ENCODE peak calls at places on chromosomes 13 and 19, in nine cellular contexts. N is omental fat pad; D is GM12865; T is CD8-positive, alpha-beta T cell; B is pancreas; O is nephron progenitor cell; X is transverse colon; W is heart right ventricle; K is mesothelial cell of epicardium. U is an unnamed sample.

GRCh38 chr19:31701146-31701545 is 351.9 kb upstream of the TSHZ3 start:
- DNase-seq in X (no peak), O (no peak), T (no peak), W (no peak), N (no peak), D (no peak), K (no peak), B (no peak), U (no peak)

GRCh38 chr13:64054306-64054705 is 2638.7 kb upstream of the PCDH20 start:
- DNase-seq in T (no peak), X (no peak), W (no peak), N (no peak), D (no peak), O (no peak), K (no peak), B (no peak), U (no peak)

GRCh38 chr13:33402975-33403374 is 117.4 kb upstream of the STARD13 start:
- DNase-seq in W (no peak), B (no peak), X (no peak), N (no peak), D (no peak), K (no peak), O (no peak), T (no peak), U (no peak)

GRCh38 chr19:54481326-54481930 is 8.3 kb upstream of the CDC42EP5 start:
- DNase-seq in X (no peak), O (peak; percentile 81), W (no peak), N (no peak), D (peak; percentile 66), K (peak; percentile 74), B (no peak), T (peak; percentile 26), U (no peak)

GRCh38 chr13:99086149-99086868 is 108.4 kb upstream of the DOCK9 start:
- DNase-seq in D (peak; percentile 62), X (peak; percentile 60), K (peak; percentile 67), T (peak; percentile 60), B (peak; percentile 44), W (peak; percentile 58), N (no peak), O (peak; percentile 70), U (no peak)

GRCh38 chr13:80166352-80166751 is 174.6 kb downstream of the SPRY2 start:
- DNase-seq in O (no peak), W (no peak), N (no peak), B (no peak), K (no peak), X (no peak), D (no peak), T (no peak), U (no peak)

GRCh38 chr19:46040952-46041500 is at the start of gene IGFL4:
- DNase-seq in T (no peak), W (no peak), B (no peak), N (no peak), X (no peak), D (no peak), K (no peak), O (no peak), U (no peak)

GRCh38 chr19:50325310-50326100 is 3.7 kb downstream of the KCNC3 start:
- DNase-seq in K (peak; percentile 92), O (peak; percentile 94), N (no peak), W (peak; percentile 73), X (peak; percentile 62), T (peak; percentile 52), D (peak; percentile 85), B (peak; percentile 59), U (peak; percentile 93)

GRCh38 chr19:5623397-5624153 is 692 bp downstream of the SAFB start:
- DNase-seq in W (peak; percentile 25), K (peak; percentile 40), N (no peak), D (peak; percentile 17), X (peak; percentile 21), O (no peak), T (no peak), B (peak; percentile 29), U (no peak)

GRCh38 chr13:51221674-51222509 is at the start of gene FAM124A:
- DNase-seq in K (peak; percentile 71), N (no peak), W (peak; percentile 66), O (peak; percentile 80), T (no peak), D (peak; percentile 46), B (peak; percentile 30), X (peak; percentile 53), U (peak; percentile 80)

GRCh38 chr19:10846500-10847202 is 1.6 kb upstream of the C19orf38 start:
- DNase-seq in O (no peak), N (no peak), K (no peak), X (no peak), T (no peak), D (no peak), W (no peak), B (no peak), U (no peak)

GRCh38 chr13:30186644-30187431 is 120.5 kb downstream of the KATNAL1 start:
- DNase-seq in X (no peak), B (no peak), T (no peak), N (no peak), D (no peak), W (no peak), O (no peak), K (no peak), U (no peak)

GRCh38 chr13:27847669-27848068 is 55.4 kb downstream of the GSX1 start:
- DNase-seq in W (no peak), K (no peak), B (no peak), T (no peak), O (no peak), N (no peak), X (no peak), D (no peak), U (no peak)

GRCh38 chr13:77521595-77522367 is 13.7 kb upstream of the SCEL start:
- DNase-seq in W (no peak), O (no peak), D (no peak), K (no peak), N (no peak), B (no peak), T (no peak), X (no peak), U (no peak)

GRCh38 chr13:28819046-28819747 is 942 bp upstream of the MTUS2 start:
- DNase-seq in D (no peak), W (no peak), N (no peak), O (no peak), X (no peak), B (peak; percentile 25), T (no peak), K (no peak), U (no peak)

GRCh38 chr19:28883241-28883693 is 329.7 kb downstream of the UQCRFS1 start:
- DNase-seq in X (no peak), B (peak; percentile 19), T (no peak), O (no peak), K (no peak), W (peak; percentile 23), N (no peak), D (no peak), U (no peak)

GRCh38 chr13:41827507-41828213 is 133.2 kb downstream of the VWA8 start:
- DNase-seq in B (no peak), W (no peak), K (no peak), O (no peak), N (no peak), X (no peak), D (no peak), T (no peak), U (no peak)

GRCh38 chr13:76696370-76696769 is 189.8 kb downstream of the KCTD12 start:
- DNase-seq in B (no peak), K (no peak), W (no peak), T (no peak), X (no peak), N (no peak), D (no peak), O (no peak), U (no peak)

GRCh38 chr13:95797016-95797415 is 120.1 kb downstream of the DNAJC3 start:
- DNase-seq in T (no peak), X (no peak), K (no peak), N (no peak), W (no peak), B (no peak), O (no peak), D (no peak), U (no peak)

GRCh38 chr19:33054623-33055022 is 10.1 kb downstream of the RHPN2 start:
- DNase-seq in O (no peak), D (no peak), T (no peak), X (peak; percentile 94), K (no peak), N (no peak), B (peak; percentile 58), W (no peak), U (no peak)

GRCh38 chr13:26656919-26657318 is 99.4 kb downstream of the WASF3 start:
- DNase-seq in B (no peak), O (no peak), K (no peak), D (peak; percentile 18), X (no peak), W (no peak), T (no peak), N (no peak), U (no peak)
- TF ChIP-seq CTCF in B (no peak), O (no peak), K (no peak), D (no peak), X (peak; percentile 8), W (no peak), T (no peak), N (no peak), U (peak; percentile 43)

GRCh38 chr19:2944775-2945574 is at the start of gene ZNF77:
- DNase-seq in D (peak; percentile 98), T (peak; percentile 97), K (peak; percentile 98), B (peak; percentile 99), O (peak; percentile 98), W (peak; percentile 97), X (peak; percentile 99), N (peak; percentile 99), U (peak; percentile 98)
- TF ChIP-seq CTCF in D (no peak), T (no peak), K (no peak), B (peak; percentile 21), O (no peak), W (no peak), X (no peak), N (no peak), U (peak; percentile 50)

GRCh38 chr19:58047672-58048071 is 11.4 kb upstream of the ZNF135 start:
- DNase-seq in X (no peak), K (no peak), B (no peak), N (no peak), T (no peak), O (no peak), D (no peak), W (no peak), U (no peak)
- TF ChIP-seq CTCF in X (no peak), K (no peak), B (no peak), N (no peak), T (no peak), O (no peak), D (no peak), W (no peak), U (no peak)

DNA sequence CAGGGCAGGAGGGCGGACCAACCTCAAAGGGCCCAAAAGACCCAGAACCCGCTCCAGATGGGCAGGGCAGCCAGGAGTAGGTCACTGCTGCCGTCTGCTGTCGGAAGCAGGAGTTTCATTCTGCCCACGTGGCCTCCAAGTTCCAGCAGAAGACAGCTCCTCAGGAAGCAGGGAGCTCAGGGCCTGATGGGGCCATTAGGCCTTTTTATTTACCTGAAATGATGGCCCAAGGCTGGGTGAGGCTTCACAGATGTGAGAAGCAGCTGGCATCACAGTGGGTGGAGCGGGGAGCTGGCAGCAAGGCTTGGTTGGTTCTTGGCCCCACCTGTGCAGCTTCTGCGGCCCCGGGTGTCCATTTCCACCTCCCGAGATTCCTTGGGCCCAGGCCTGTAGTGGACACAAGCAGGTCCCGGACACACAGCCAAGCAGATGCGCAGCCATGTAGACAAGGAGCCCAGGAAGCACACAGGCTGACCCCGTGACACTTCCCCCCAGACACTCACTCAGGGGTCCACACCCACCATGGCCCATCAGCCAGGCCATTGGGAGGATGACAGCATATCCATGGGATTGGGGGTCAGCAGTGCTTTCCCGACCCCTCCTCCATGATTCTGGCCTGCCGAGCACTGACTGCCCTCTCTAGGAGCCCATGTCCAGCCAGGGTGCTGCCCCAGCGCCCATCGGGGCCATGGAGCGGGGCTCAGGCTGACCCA is 26.4 kb downstream of the C13orf46 start:
- DNase-seq in D (no peak), N (no peak), O (no peak), K (no peak), T (no peak), X (peak; percentile 65), W (no peak), B (no peak), U (no peak)
- TF ChIP-seq CTCF in D (peak; percentile 5), N (no peak), O (no peak), K (no peak), T (no peak), X (peak; percentile 66), W (peak; percentile 68), B (peak; percentile 53), U (peak; percentile 31)

U was measured in type B pancreatic cell.